ENCODE peak calls at places on chromosomes 3 and 15, in eight cellular contexts. A, P, K, O, V, U, X and C are unnamed samples. For H3K36me3, the result is how much of the 10 kb centered on the place peaks cover.

GRCh38 chr3:56422316-56422715 is 46.0 kb downstream of the ERC2 start:
- DNase-seq in A (no peak), P (no peak), K (no peak), O (no peak), V (no peak), U (no peak), X (no peak), C (no peak)

GRCh38 chr3:42036483-42036823 is 54.7 kb upstream of the TRAK1 start:
- DNase-seq in A (no peak), P (peak), K (peak), O (no peak), V (no peak), U (peak), X (peak), C (peak)

GRCh38 chr3:61155701-61156292 is 95.5 kb downstream of the FHIT start:
- DNase-seq in A (no peak), P (no peak), K (peak), O (no peak), V (no peak), U (no peak), X (no peak), C (peak)

GRCh38 chr3:149528344-149528657 is 53.8 kb downstream of the TM4SF4 start:
- DNase-seq in A (no peak), P (no peak), K (no peak), O (no peak), V (peak), U (no peak), X (no peak), C (no peak)

GRCh38 chr15:101052681-101053121 is 133.5 kb downstream of the LRRK1 start:
- DNase-seq in A (no peak), P (no peak), K (no peak), O (no peak), V (no peak), U (no peak), X (peak), C (no peak)

GRCh38 chr15:92306662-92307061 is 87.0 kb upstream of the ST8SIA2 start:
- DNase-seq in A (no peak), P (no peak), K (no peak), O (no peak), V (no peak), U (no peak), X (no peak), C (no peak)

GRCh38 chr3:159783780-159784747 is 204.6 kb upstream of the IL12A start:
- DNase-seq in A (no peak), P (no peak), K (no peak), O (no peak), V (no peak), U (no peak), X (no peak), C (no peak)

GRCh38 chr3:22098000-22098399 is 347.0 kb upstream of the ZNF385D start:
- DNase-seq in A (no peak), P (no peak), K (no peak), O (no peak), V (no peak), U (no peak), X (no peak), C (no peak)

GRCh38 chr15:48802867-48803266 is 8.0 kb downstream of the CEP152 start:
- DNase-seq in A (no peak), P (no peak), K (no peak), O (no peak), V (no peak), U (peak), X (no peak), C (no peak)

GRCh38 chr3:43212914-43213611 is 73.3 kb upstream of the SNRK start:
- DNase-seq in A (no peak), P (no peak), K (no peak), O (no peak), V (no peak), U (no peak), X (no peak), C (no peak)

GRCh38 chr3:50316657-50317242 is 5.8 kb downstream of the HYAL2 start:
- DNase-seq in A (peak), P (peak), K (no peak), O (no peak), V (peak), U (peak), X (peak), C (no peak)

GRCh38 chr3:123687286-123687685 is 102.4 kb upstream of the HACD2 start:
- DNase-seq in A (no peak), P (no peak), K (no peak), O (peak), V (no peak), U (peak), X (no peak), C (no peak)

GRCh38 chr3:186520957-186521842 is 23.0 kb downstream of the CRYGS start:
- DNase-seq in A (no peak), P (no peak), K (no peak), O (no peak), V (no peak), U (no peak), X (no peak), C (no peak)

GRCh38 chr3:81761904-81762565 is 590 bp upstream of the GBE1 start:
- DNase-seq in A (no peak), P (no peak), K (no peak), O (no peak), V (no peak), U (no peak), X (no peak), C (no peak)

GRCh38 chr3:104396974-104397669 is 969.6 kb upstream of the ALCAM start:
- DNase-seq in A (no peak), P (no peak), K (no peak), O (no peak), V (no peak), U (peak), X (no peak), C (no peak)

GRCh38 chr15:96125681-96126080 is 204.8 kb upstream of the NR2F2 start:
- DNase-seq in A (no peak), P (no peak), K (no peak), O (no peak), V (no peak), U (peak), X (no peak), C (no peak)

GRCh38 chr3:69821133-69821532 is 81.9 kb downstream of the MITF start:
- DNase-seq in A (no peak), P (no peak), K (no peak), O (no peak), V (no peak), U (no peak), X (no peak), C (no peak)

GRCh38 chr15:41048397-41048796 is 67.7 kb downstream of the INO80 start:
- DNase-seq in A (no peak), P (no peak), K (no peak), O (no peak), V (no peak), U (no peak), X (no peak), C (no peak)

GRCh38 chr15:45179221-45179985 is 8.4 kb downstream of the SHF start:
- DNase-seq in A (no peak), P (no peak), K (no peak), O (no peak), V (peak), U (no peak), X (peak), C (no peak)

GRCh38 chr15:99507732-99508571 is 57.8 kb upstream of the MEF2A start:
- DNase-seq in A (no peak), P (peak), K (peak), O (peak), V (no peak), U (no peak), X (no peak), C (peak)

GRCh38 chr3:1987983-1988382 is 110.7 kb upstream of the CNTN4 start:
- DNase-seq in A (no peak), P (no peak), K (no peak), O (no peak), V (peak), U (no peak), X (no peak), C (no peak)

GRCh38 chr3:25297667-25298585 is 130.1 kb upstream of the RARB start:
- DNase-seq in A (no peak), P (no peak), K (no peak), O (no peak), V (no peak), U (no peak), X (no peak), C (no peak)

GRCh38 chr3:173371848-173372487 is 25.6 kb upstream of the NLGN1 start:
- DNase-seq in A (no peak), P (peak), K (peak), O (peak), V (no peak), U (peak), X (no peak), C (no peak)

GRCh38 chr3:152658977-152659376 is 176.0 kb upstream of the P2RY1 start:
- DNase-seq in A (no peak), P (no peak), K (no peak), O (no peak), V (no peak), U (no peak), X (no peak), C (no peak)

GRCh38 chr15:52527898-52528464 is 699 bp downstream of the MYO5A start:
- DNase-seq in A (no peak), P (peak), K (peak), O (peak), V (peak), U (peak), X (no peak), C (peak)

GRCh38 chr3:139448104-139448503 is 28.2 kb downstream of the RBP2 start:
- DNase-seq in A (no peak), P (no peak), K (no peak), O (no peak), V (no peak), U (no peak), X (no peak), C (no peak)

GRCh38 chr3:22542311-22542710 is 660.8 kb upstream of the UBE2E2 start:
- DNase-seq in A (no peak), P (no peak), K (no peak), O (no peak), V (no peak), U (no peak), X (no peak), C (no peak)

GRCh38 chr15:91593653-91594052 is 259.9 kb upstream of the SLCO3A1 start:
- DNase-seq in A (no peak), P (no peak), K (no peak), O (no peak), V (no peak), U (no peak), X (no peak), C (no peak)

GRCh38 chr15:28097656-28098359 is 1.3 kb downstream of the OCA2 start:
- DNase-seq in A (no peak), P (no peak), K (no peak), O (no peak), V (no peak), U (no peak), X (no peak), C (no peak)

GRCh38 chr15:90101130-90101968 is 919 bp downstream of the IDH2 start:
- DNase-seq in A (no peak), P (peak), K (peak), O (peak), V (peak), U (no peak), X (peak), C (peak)

GRCh38 chr15:70195808-70196304 is 98.1 kb upstream of the TLE3 start:
- DNase-seq in A (no peak), P (peak), K (peak), O (peak), V (peak), U (peak), X (peak), C (peak)

GRCh38 chr3:25907081-25907480 is 117.2 kb downstream of the OXSM start:
- DNase-seq in A (no peak), P (no peak), K (no peak), O (no peak), V (no peak), U (no peak), X (no peak), C (no peak)

GRCh38 chr3:45054196-45054857 is 28.2 kb downstream of the CLEC3B start:
- DNase-seq in A (no peak), P (no peak), K (no peak), O (no peak), V (no peak), U (peak), X (no peak), C (no peak)

GRCh38 chr15:67524235-67524634 is 3.3 kb downstream of the C15orf61 start:
- DNase-seq in A (no peak), P (no peak), K (no peak), O (no peak), V (no peak), U (no peak), X (no peak), C (no peak)

GRCh38 chr3:58111513-58112184 is 99.1 kb downstream of the DNASE1L3 start:
- DNase-seq in A (no peak), P (no peak), K (no peak), O (no peak), V (peak), U (no peak), X (peak), C (no peak)

GRCh38 chr3:59251899-59252298 is 202.1 kb upstream of the CFAP20DC start:
- DNase-seq in A (no peak), P (no peak), K (no peak), O (no peak), V (no peak), U (peak), X (no peak), C (no peak)

GRCh38 chr15:100515758-100516157 is 13.0 kb downstream of the CERS3 start:
- DNase-seq in A (no peak), P (peak), K (no peak), O (no peak), V (no peak), U (no peak), X (no peak), C (no peak)

GRCh38 chr3:20462723-20463122 is 276.7 kb upstream of the SGO1 start:
- DNase-seq in A (no peak), P (no peak), K (no peak), O (no peak), V (no peak), U (no peak), X (no peak), C (no peak)

GRCh38 chr15:48442011-48442410 is 110.8 kb downstream of the DUT start:
- DNase-seq in A (no peak), P (no peak), K (no peak), O (no peak), V (no peak), U (peak), X (no peak), C (no peak)

GRCh38 chr3:31743690-31744089 is 211.0 kb downstream of the STT3B start:
- DNase-seq in A (no peak), P (no peak), K (peak), O (no peak), V (no peak), U (peak), X (no peak), C (no peak)

DNA sequence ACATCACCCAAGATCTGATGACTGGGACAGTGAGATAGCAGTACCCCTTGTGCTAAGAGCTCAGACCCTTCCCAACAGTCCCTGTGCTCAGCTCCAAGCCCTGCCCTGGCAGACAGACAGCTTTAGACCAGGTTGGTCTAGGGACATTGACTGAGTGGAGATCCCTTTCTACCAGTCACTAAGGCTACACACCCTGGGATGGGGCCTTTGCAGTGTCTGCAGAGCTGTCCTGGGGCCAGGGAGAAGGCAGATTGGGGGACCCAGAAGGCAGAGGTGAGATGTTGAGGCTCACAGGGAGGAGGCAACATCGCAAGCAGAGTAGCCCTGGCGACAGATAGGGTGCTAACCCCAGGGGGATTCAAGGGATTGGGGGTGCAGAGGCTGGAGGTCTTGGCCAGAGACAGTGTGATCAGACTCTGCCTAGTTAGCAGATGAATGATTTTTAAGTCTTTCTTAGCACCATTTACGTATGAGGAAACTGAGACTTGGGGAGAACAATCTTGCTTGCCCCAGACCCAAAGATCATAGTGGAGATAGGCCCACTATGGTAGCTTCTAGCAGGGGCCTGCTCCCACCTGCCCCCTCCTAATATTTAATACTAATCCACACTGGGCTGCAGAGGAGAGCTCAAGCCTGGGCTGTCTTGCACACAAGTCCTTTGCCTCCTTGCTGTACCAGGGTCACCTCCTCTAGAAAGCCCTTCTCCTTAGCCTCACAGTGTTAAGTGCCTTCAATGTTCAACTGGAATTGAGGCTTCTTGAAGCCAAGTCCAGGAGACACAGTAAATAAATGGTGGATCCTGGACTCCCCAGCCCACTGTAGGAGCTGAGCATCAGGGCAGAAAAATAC is 32.6 kb downstream of the HMCES start:
- DNase-seq in A (no peak), P (no peak), K (no peak), O (no peak), V (no peak), U (no peak), X (no peak), C (no peak)
- H3K36me3 ChIP-seq in A (under half), P (under half), K (under half), O (under half), V (under half), U (under half), X (under half), C (under half)

GRCh38 chr15:65028338-65028737 is 1.1 kb downstream of the MTFMT start:
- DNase-seq in A (no peak), P (no peak), K (no peak), O (no peak), V (no peak), U (no peak), X (no peak), C (no peak)

GRCh38 chr15:65029736-65030208 is 333 bp upstream of the MTFMT start:
- DNase-seq in A (no peak), P (no peak), K (no peak), O (no peak), V (no peak), U (no peak), X (no peak), C (no peak)

GRCh38 chr15:65027593-65027992 is 1.8 kb downstream of the MTFMT start:
- DNase-seq in A (no peak), P (no peak), K (no peak), O (no peak), V (no peak), U (no peak), X (no peak), C (no peak)

GRCh38 chr15:65026756-65027155 is 2.7 kb downstream of the MTFMT start:
- DNase-seq in A (no peak), P (no peak), K (no peak), O (no peak), V (no peak), U (no peak), X (no peak), C (no peak)

DNA sequence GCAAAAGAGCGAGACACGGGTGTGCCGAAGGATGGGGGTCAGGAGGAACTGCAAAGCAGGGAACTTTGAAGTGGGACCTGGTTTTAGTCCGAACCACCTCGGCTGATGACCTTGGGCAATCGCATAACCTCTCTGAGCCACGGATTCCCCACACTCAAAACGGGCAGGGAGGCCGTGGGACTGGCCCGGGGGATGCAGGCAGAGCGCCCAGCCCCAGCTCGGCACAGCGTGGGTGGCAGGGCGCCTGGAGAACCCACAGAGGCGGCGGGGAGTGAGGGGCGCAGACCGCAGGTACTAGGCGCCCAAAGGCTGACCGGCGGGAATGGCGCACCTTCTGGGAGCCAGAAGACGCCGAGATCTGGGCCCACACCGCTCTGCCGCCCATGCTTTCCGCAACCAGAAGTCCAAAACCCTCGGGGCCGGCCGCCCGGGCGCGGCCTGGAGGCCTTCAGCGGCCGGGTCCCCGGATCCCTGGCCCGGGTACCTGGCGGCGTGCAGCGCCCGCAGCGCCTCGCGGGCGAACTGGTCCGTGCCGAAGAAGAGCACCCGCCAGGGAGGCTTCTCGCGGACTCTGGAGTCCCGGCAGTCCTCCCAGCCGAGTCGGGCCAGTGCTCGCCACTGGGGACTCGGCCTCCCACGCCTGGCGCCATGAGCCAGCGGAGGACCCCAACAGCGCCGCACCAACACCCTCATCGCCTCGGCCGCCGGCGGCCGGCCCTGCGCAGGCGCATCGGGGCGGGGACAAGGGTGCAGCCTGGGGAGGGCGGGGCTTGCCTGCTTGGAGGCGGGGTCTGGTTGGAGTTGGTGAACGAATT is at the start of gene MTFMT:
- DNase-seq in A (peak), P (peak), K (peak), O (peak), V (peak), U (peak), X (peak), C (peak)
- TF ChIP-seq CTCF in A (no peak), P (peak), K (no peak), O (no peak), V (no peak), U (no peak), X (no peak), C (no peak)

GRCh38 chr3:16309558-16309957 is 44.5 kb downstream of the OXNAD1 start:
- DNase-seq in A (no peak), P (no peak), K (no peak), O (no peak), V (no peak), U (peak), X (no peak), C (no peak)
- H3K36me3 ChIP-seq in A (under half), P (under half), K (under half), O (under half), V (under half), U (under half), X (under half), C (under half)

DNA sequence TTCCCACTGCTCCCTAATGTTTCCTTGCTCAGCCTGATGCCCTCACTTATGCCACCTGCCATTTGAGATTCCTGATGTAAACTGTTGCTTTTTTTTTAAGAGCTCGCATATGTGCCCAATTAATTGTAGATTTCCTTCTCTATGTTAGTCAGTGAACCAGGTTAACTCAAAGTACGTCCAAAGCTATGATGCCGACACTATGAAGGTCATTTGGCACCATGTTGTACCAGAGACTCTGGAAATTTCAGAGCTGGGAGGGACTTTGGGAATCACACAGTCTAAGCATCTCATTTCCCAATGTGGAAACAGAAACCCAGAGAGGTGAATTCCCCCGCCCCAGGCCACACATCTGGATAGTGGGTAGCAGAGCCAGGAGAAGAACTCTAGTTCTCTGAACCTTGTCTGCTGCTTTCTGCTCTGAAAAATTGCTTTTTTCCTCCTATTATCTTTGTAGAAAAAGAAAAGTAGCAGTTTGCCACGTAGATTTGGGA is 38.5 kb upstream of the TNFAIP8L3 start:
- DNase-seq in A (no peak), P (no peak), K (no peak), O (no peak), V (no peak), U (no peak), X (no peak), C (no peak)
- TF ChIP-seq CTCF in A (no peak), P (no peak), K (no peak), O (no peak), V (no peak), U (no peak), X (no peak), C (no peak)